ENCODE peak calls at places on chromosomes 12 and 14, in ten cellular contexts. One of them, this sample, is unnamed.

GRCh38 chr14:25009891-25010290 is 40.1 kb downstream of the STXBP6 start:
- DNase-seq in NCI-H1092 treated with DMSO at 0.1 percent for 48 hours: no peak
- DNase-seq in GM13977: no peak
- DNase-seq in hypothalamus: no peak
- DNase-seq in adipocyte: peak
- DNase-seq in right atrium auricular region: no peak
- DNase-seq in substantia nigra: no peak
- DNase-seq in right lobe of liver: no peak
- DNase-seq in HTR-8/SVneo: peak
- DNase-seq in stimulated activated CD4-positive, alpha-beta T cell treated with anti-CD3 and anti-CD28 coated beads, Interleukin-1b, Interleukin-23, amount 100 ng/mL, for 48 hours: no peak
- DNase-seq in this sample: no peak

GRCh38 chr12:122740351-122740750 is 9.7 kb upstream of the HCAR1 start:
- DNase-seq in right atrium auricular region: no peak
- DNase-seq in substantia nigra: no peak
- DNase-seq in hypothalamus: no peak
- DNase-seq in adipocyte: no peak
- DNase-seq in HTR-8/SVneo: no peak
- DNase-seq in NCI-H1092 treated with DMSO at 0.1 percent for 48 hours: no peak
- DNase-seq in stimulated activated CD4-positive, alpha-beta T cell treated with anti-CD3 and anti-CD28 coated beads, Interleukin-1b, Interleukin-23, amount 100 ng/mL, for 48 hours: no peak
- DNase-seq in GM13977: no peak
- DNase-seq in right lobe of liver: peak
- DNase-seq in this sample: no peak

GRCh38 chr14:93970589-93970966 is 5.8 kb downstream of the ASB2 start:
- DNase-seq in adipocyte: no peak
- DNase-seq in GM13977: no peak
- DNase-seq in NCI-H1092 treated with DMSO at 0.1 percent for 48 hours: peak
- DNase-seq in right lobe of liver: no peak
- DNase-seq in stimulated activated CD4-positive, alpha-beta T cell treated with anti-CD3 and anti-CD28 coated beads, Interleukin-1b, Interleukin-23, amount 100 ng/mL, for 48 hours: peak
- DNase-seq in hypothalamus: no peak
- DNase-seq in substantia nigra: no peak
- DNase-seq in right atrium auricular region: no peak
- DNase-seq in HTR-8/SVneo: peak
- DNase-seq in this sample: no peak

GRCh38 chr12:87667378-87667777 is 361.8 kb downstream of the C12orf50 start:
- DNase-seq in right lobe of liver: no peak
- DNase-seq in right atrium auricular region: no peak
- DNase-seq in substantia nigra: no peak
- DNase-seq in NCI-H1092 treated with DMSO at 0.1 percent for 48 hours: no peak
- DNase-seq in stimulated activated CD4-positive, alpha-beta T cell treated with anti-CD3 and anti-CD28 coated beads, Interleukin-1b, Interleukin-23, amount 100 ng/mL, for 48 hours: no peak
- DNase-seq in HTR-8/SVneo: peak
- DNase-seq in adipocyte: peak
- DNase-seq in GM13977: no peak
- DNase-seq in hypothalamus: no peak
- DNase-seq in this sample: peak

GRCh38 chr12:6211421-6211869 is 11.2 kb downstream of the CD9 start:
- DNase-seq in stimulated activated CD4-positive, alpha-beta T cell treated with anti-CD3 and anti-CD28 coated beads, Interleukin-1b, Interleukin-23, amount 100 ng/mL, for 48 hours: no peak
- DNase-seq in right lobe of liver: no peak
- DNase-seq in NCI-H1092 treated with DMSO at 0.1 percent for 48 hours: no peak
- DNase-seq in adipocyte: peak
- DNase-seq in HTR-8/SVneo: no peak
- DNase-seq in GM13977: no peak
- DNase-seq in right atrium auricular region: no peak
- DNase-seq in substantia nigra: no peak
- DNase-seq in hypothalamus: no peak
- DNase-seq in this sample: no peak

GRCh38 chr14:50001999-50002925 is 109.4 kb downstream of the ARF6 start:
- DNase-seq in GM13977: peak
- DNase-seq in hypothalamus: no peak
- DNase-seq in stimulated activated CD4-positive, alpha-beta T cell treated with anti-CD3 and anti-CD28 coated beads, Interleukin-1b, Interleukin-23, amount 100 ng/mL, for 48 hours: peak
- DNase-seq in substantia nigra: no peak
- DNase-seq in NCI-H1092 treated with DMSO at 0.1 percent for 48 hours: no peak
- DNase-seq in HTR-8/SVneo: no peak
- DNase-seq in adipocyte: no peak
- DNase-seq in right atrium auricular region: no peak
- DNase-seq in right lobe of liver: no peak
- DNase-seq in this sample: no peak

GRCh38 chr12:62426095-62426488 is 40.5 kb upstream of the MON2 start:
- DNase-seq in right lobe of liver: no peak
- DNase-seq in adipocyte: no peak
- DNase-seq in right atrium auricular region: no peak
- DNase-seq in HTR-8/SVneo: no peak
- DNase-seq in substantia nigra: no peak
- DNase-seq in NCI-H1092 treated with DMSO at 0.1 percent for 48 hours: no peak
- DNase-seq in GM13977: no peak
- DNase-seq in stimulated activated CD4-positive, alpha-beta T cell treated with anti-CD3 and anti-CD28 coated beads, Interleukin-1b, Interleukin-23, amount 100 ng/mL, for 48 hours: no peak
- DNase-seq in hypothalamus: no peak
- DNase-seq in this sample: no peak

GRCh38 chr14:59321184-59321952 is 132.9 kb downstream of the DAAM1 start:
- DNase-seq in hypothalamus: no peak
- DNase-seq in substantia nigra: no peak
- DNase-seq in adipocyte: peak
- DNase-seq in stimulated activated CD4-positive, alpha-beta T cell treated with anti-CD3 and anti-CD28 coated beads, Interleukin-1b, Interleukin-23, amount 100 ng/mL, for 48 hours: no peak
- DNase-seq in right atrium auricular region: no peak
- DNase-seq in right lobe of liver: no peak
- DNase-seq in NCI-H1092 treated with DMSO at 0.1 percent for 48 hours: no peak
- DNase-seq in GM13977: no peak
- DNase-seq in HTR-8/SVneo: no peak
- DNase-seq in this sample: peak